ENCODE peak calls at places on chromosomes 6 and 20, in seven cellular contexts. R, I, T, J, E, Q and V are unnamed samples.

GRCh38 chr20:39117486-39117885 is 155.3 kb downstream of the DHX35 start:
- DNase-seq in R (peak; percentile 32), I (no peak), T (no peak), J (no peak), E (peak; percentile 45), Q (no peak), V (peak; percentile 97)

GRCh38 chr6:2740601-2741000 is 10.1 kb downstream of the MYLK4 start:
- DNase-seq in R (no peak), I (no peak), T (no peak), J (no peak), E (no peak), Q (no peak), V (no peak)

GRCh38 chr20:63735859-63736718 is at the start of gene LIME1:
- DNase-seq in R (no peak), I (peak; percentile 58), T (no peak), J (no peak), E (no peak), Q (peak; percentile 26), V (no peak)

GRCh38 chr20:45323731-45324130 is 15.6 kb upstream of the MATN4 start:
- DNase-seq in R (no peak), I (peak; percentile 12), T (no peak), J (no peak), E (no peak), Q (no peak), V (no peak)

GRCh38 chr6:9316831-9317230 is 881.5 kb upstream of the SLC35B3 start:
- DNase-seq in R (peak; percentile 2), I (no peak), T (no peak), J (no peak), E (no peak), Q (no peak), V (no peak)

GRCh38 chr6:33057222-33058150 is 16.0 kb downstream of the HLA-DPA1 start:
- DNase-seq in R (no peak), I (no peak), T (no peak), J (no peak), E (no peak), Q (no peak), V (no peak)

GRCh38 chr6:37514377-37514776 is 14.7 kb upstream of the CCDC167 start:
- DNase-seq in R (peak; percentile 41), I (no peak), T (no peak), J (no peak), E (no peak), Q (no peak), V (peak; percentile 63)

GRCh38 chr20:57682184-57683038 is 27.4 kb downstream of the PMEPA1 start:
- DNase-seq in R (no peak), I (no peak), T (no peak), J (no peak), E (no peak), Q (peak; percentile 47), V (no peak)

GRCh38 chr6:169121013-169121412 is 132.6 kb downstream of the THBS2 start:
- DNase-seq in R (no peak), I (no peak), T (no peak), J (no peak), E (no peak), Q (no peak), V (no peak)

GRCh38 chr6:44223471-44224153 is at the start of gene SLC29A1:
- DNase-seq in R (no peak), I (peak; percentile 89), T (peak; percentile 85), J (peak; percentile 80), E (peak; percentile 39), Q (peak; percentile 85), V (peak; percentile 46)

GRCh38 chr20:56925696-56926101 is 296.6 kb downstream of the TFAP2C start:
- DNase-seq in R (no peak), I (no peak), T (no peak), J (peak; percentile 22), E (no peak), Q (no peak), V (no peak)

GRCh38 chr6:1321715-1322114 is 9.8 kb downstream of the FOXQ1 start:
- DNase-seq in R (peak; percentile 96), I (no peak), T (no peak), J (no peak), E (peak; percentile 79), Q (no peak), V (peak; percentile 57)

GRCh38 chr6:37524025-37524647 is 24.4 kb upstream of the CCDC167 start:
- DNase-seq in R (no peak), I (no peak), T (no peak), J (no peak), E (no peak), Q (no peak), V (peak; percentile 71)

GRCh38 chr6:112222111-112222726 is 32.1 kb downstream of the LAMA4 start:
- DNase-seq in R (peak; percentile 89), I (no peak), T (no peak), J (no peak), E (peak; percentile 74), Q (no peak), V (peak; percentile 48)

GRCh38 chr6:21398741-21399140 is 194.8 kb upstream of the SOX4 start:
- DNase-seq in R (no peak), I (no peak), T (no peak), J (no peak), E (no peak), Q (no peak), V (no peak)

GRCh38 chr6:154096834-154097233 is 57.8 kb downstream of the OPRM1 start:
- DNase-seq in R (no peak), I (no peak), T (no peak), J (no peak), E (no peak), Q (no peak), V (no peak)

GRCh38 chr6:36139431-36139830 is 9.1 kb downstream of the MAPK13 start:
- DNase-seq in R (no peak), I (no peak), T (no peak), J (peak; percentile 60), E (peak; percentile 48), Q (no peak), V (no peak)

GRCh38 chr6:17845598-17845997 is 138.9 kb upstream of the NUP153 start:
- DNase-seq in R (no peak), I (no peak), T (no peak), J (no peak), E (no peak), Q (no peak), V (no peak)

GRCh38 chr20:63053430-63054102 is 46.8 kb upstream of the BHLHE23 start:
- DNase-seq in R (no peak), I (no peak), T (no peak), J (no peak), E (no peak), Q (no peak), V (no peak)

GRCh38 chr6:166279393-166279679 is 28.9 kb downstream of the PRR18 start:
- DNase-seq in R (no peak), I (no peak), T (no peak), J (no peak), E (no peak), Q (no peak), V (no peak)

DNA sequence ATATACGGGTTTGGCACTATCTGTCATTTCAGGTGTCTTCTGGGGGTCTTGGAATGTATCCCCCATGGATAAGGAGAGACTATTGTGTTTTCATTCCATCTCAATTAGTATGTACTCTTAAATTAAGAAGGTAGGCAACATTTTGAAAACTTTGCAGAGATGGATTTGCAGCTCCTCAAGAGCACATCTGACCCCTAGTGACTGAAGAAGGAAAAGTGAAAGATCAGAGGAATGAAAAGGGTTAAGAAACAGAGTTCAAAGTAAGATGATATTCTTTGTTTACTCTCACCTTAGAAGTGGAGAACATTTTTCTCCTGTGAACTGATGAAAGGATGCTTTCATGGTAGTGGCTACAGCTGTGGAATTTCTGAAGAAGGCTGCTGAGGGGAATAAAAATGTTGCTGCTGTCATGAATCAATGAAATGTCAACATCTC is 41.5 kb downstream of the SH3BGRL2 start:
- DNase-seq in R (peak; percentile 40), I (no peak), T (no peak), J (no peak), E (peak; percentile 41), Q (no peak), V (peak; percentile 45)
- TF ChIP-seq CTCF in R (peak; percentile 56), I (peak; percentile 43), T (no peak), J (peak; percentile 29), E (peak; percentile 59), Q (peak; percentile 40), V (peak; percentile 65)

DNA sequence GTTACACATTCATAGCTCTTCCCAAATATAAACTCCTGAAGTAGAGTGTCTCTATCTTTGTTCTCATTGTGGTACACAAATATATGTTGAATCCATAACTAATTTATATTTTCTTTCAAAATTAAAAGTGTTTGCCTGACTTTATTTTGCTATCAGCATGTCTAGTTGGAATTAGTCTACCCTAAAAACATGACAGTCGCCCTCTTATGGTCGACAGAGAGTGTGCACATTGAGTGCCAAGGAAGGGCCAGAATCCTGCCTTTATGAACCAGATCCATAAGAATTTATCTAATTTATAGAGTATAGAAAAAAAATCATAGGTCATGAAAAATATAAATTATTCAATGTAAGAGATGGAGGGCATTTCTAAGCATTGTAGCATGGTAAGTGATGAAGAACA is 12.3 kb upstream of the DEFB112 start:
- DNase-seq in R (no peak), I (no peak), T (no peak), J (peak; percentile 23), E (no peak), Q (no peak), V (peak; percentile 43)
- TF ChIP-seq CTCF in R (no peak), I (no peak), T (no peak), J (peak; percentile 65), E (no peak), Q (no peak), V (no peak)

DNA sequence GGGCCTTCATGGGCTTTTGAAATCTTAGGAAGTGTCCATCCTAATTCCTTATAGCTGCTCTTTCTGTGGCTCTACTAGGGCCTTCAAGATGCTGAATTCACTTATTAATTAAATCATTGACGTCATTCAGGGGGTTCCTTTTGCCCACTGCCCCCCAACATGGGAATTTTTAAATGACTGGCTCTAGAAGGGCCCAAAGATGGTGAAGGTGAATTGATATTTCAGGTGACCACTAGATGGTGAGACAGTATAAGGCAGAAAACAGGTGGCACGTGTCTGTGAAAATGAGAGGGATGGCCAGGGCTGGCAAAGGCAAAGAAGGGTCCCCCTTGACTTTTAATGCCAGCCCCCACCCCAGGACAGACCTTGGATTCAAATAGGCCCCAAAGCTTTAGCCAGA is 11.8 kb downstream of the GNAS start:
- DNase-seq in R (no peak), I (no peak), T (no peak), J (no peak), E (no peak), Q (no peak), V (peak; percentile 21)
- TF ChIP-seq CTCF in R (no peak), I (no peak), T (no peak), J (no peak), E (no peak), Q (peak; percentile 19), V (peak; percentile 9)

GRCh38 chr6:141426400-141426980 is 706.2 kb upstream of the GJE1 start:
- DNase-seq in R (no peak), I (no peak), T (no peak), J (no peak), E (no peak), Q (no peak), V (no peak)
- TF ChIP-seq CTCF in R (peak; percentile 8), I (no peak), T (no peak), J (no peak), E (no peak), Q (peak; percentile 7), V (peak; percentile 14)

DNA sequence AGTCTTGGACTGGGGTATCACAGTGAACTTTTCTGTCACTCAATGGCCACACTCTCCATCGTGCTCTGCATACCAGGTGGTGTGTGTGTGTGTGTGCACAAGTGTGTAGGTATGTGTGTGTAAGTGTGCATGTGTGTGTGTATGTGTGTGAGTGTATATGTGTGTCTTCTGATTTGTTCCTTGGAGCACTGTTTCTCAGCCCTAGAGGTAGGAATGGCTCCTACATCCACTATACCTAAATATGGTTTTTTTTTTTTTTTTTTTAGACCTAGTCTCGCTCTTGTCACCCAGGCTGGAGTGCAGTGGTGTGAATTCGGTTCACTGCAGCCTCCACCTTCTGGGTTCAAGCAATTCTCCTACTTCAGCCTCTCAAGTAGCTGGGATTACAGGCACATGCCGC is 236.6 kb downstream of the PHF3 start:
- DNase-seq in R (no peak), I (no peak), T (no peak), J (no peak), E (no peak), Q (no peak), V (no peak)
- TF ChIP-seq CTCF in R (peak; percentile 36), I (no peak), T (no peak), J (peak; percentile 19), E (no peak), Q (no peak), V (no peak)